ENCODE peak calls at places on chromosomes 1 and 21, in four cellular contexts. H is HTR-8/SVneo; E is substantia nigra; G is activated CD8-positive, alpha-beta T cell treated with anti-CD3 and anti-CD28 coated beads for 36 hours. U is an unnamed sample.

GRCh38 chr1:33296082-33296458 is 24.8 kb downstream of the A3GALT2 start:
- DNase-seq in H (no peak), E (no peak), G (no peak), U (no peak)

GRCh38 chr1:91900538-91900937 is 14.6 kb upstream of the TGFBR3 start:
- DNase-seq in H (peak), E (no peak), G (no peak), U (no peak)

GRCh38 chr1:245216356-245217110 is 61.7 kb downstream of the KIF26B start:
- DNase-seq in H (no peak), E (no peak), G (no peak), U (no peak)

GRCh38 chr1:192439373-192440025 is 122.7 kb downstream of the RGS21 start:
- DNase-seq in H (no peak), E (no peak), G (no peak), U (peak)

GRCh38 chr1:45887156-45887842 is 83.9 kb downstream of the MAST2 start:
- DNase-seq in H (no peak), E (no peak), G (peak), U (no peak)

GRCh38 chr1:202588644-202589189 is 121.5 kb downstream of the SYT2 start:
- DNase-seq in H (no peak), E (no peak), G (no peak), U (no peak)

GRCh38 chr21:24369751-24370150 is 1237.5 kb downstream of the MRPL39 start:
- DNase-seq in H (no peak), E (no peak), G (no peak), U (no peak)

GRCh38 chr1:200029624-200030074 is 2.1 kb downstream of the NR5A2 start:
- DNase-seq in H (no peak), E (no peak), G (no peak), U (no peak)

GRCh38 chr1:231958448-231958847 is 331.9 kb downstream of the DISC1 start:
- DNase-seq in H (no peak), E (no peak), G (no peak), U (no peak)

GRCh38 chr21:37757631-37758376 is 158.5 kb downstream of the KCNJ6 start:
- DNase-seq in H (no peak), E (no peak), G (no peak), U (no peak)

GRCh38 chr1:54721719-54722118 is 6.1 kb downstream of the TTC4 start:
- DNase-seq in H (no peak), E (no peak), G (no peak), U (no peak)

GRCh38 chr1:222582099-222582774 is 7.5 kb downstream of the TAF1A start:
- DNase-seq in H (peak), E (no peak), G (no peak), U (no peak)

GRCh38 chr1:197269053-197269452 is 1.0 kb downstream of the CRB1 start:
- DNase-seq in H (no peak), E (peak), G (no peak), U (no peak)

GRCh38 chr1:241706257-241706656 is 54.2 kb downstream of the WDR64 start:
- DNase-seq in H (no peak), E (no peak), G (no peak), U (no peak)

GRCh38 chr1:177181631-177182291 is 11.0 kb downstream of the BRINP2 start:
- DNase-seq in H (peak), E (peak), G (peak), U (peak)

GRCh38 chr1:38138498-38139233 is 92.1 kb upstream of the POU3F1 start:
- DNase-seq in H (peak), E (peak), G (no peak), U (peak)

GRCh38 chr1:46508760-46509159 is 19.1 kb downstream of the DMBX1 start:
- DNase-seq in H (no peak), E (no peak), G (no peak), U (no peak)

GRCh38 chr1:169236143-169236542 is 129.7 kb downstream of the ATP1B1 start:
- DNase-seq in H (no peak), E (no peak), G (no peak), U (no peak)

GRCh38 chr1:212951058-212951923 is 950 bp downstream of the VASH2 start:
- DNase-seq in H (no peak), E (no peak), G (no peak), U (no peak)

GRCh38 chr1:48718696-48719095 is 58.0 kb downstream of the BEND5 start:
- DNase-seq in H (no peak), E (no peak), G (no peak), U (no peak)

U was measured in amniotic stem cell.